ENCODE peak calls at places on chromosomes 4 and X, in six cellular contexts. N is H9, Z is neuronal stem cell, Q is IMR-90, D is mesenchymal stem cell, E is H1. R is an unnamed sample.

GRCh38 chrX:24259544-24260240 is 54.2 kb downstream of the SUPT20HL2 start:
- DNase-seq in Z (no peak), N (peak), Q (peak), E (no peak), D (peak), R (peak)

GRCh38 chr4:71367546-71367945 is 28.7 kb downstream of the SLC4A4 start:
- DNase-seq in Q (no peak), D (no peak), N (no peak), Z (no peak), E (no peak), R (no peak)

GRCh38 chr4:177461606-177462005 is 19.4 kb upstream of the AGA start:
- DNase-seq in D (no peak), N (no peak), Z (no peak), Q (no peak), E (no peak), R (peak)

GRCh38 chr4:5967783-5968182 is 50.4 kb downstream of the C4orf50 start:
- DNase-seq in Z (no peak), D (no peak), E (no peak), N (no peak), Q (no peak), R (no peak)

GRCh38 chrX:70444326-70445196 is at the start of gene DLG3:
- DNase-seq in Q (peak), D (peak), Z (no peak), E (peak), N (peak), R (no peak)

GRCh38 chr4:114028071-114028470 is 48.6 kb upstream of the ARSJ start:
- DNase-seq in N (no peak), D (no peak), Z (no peak), E (no peak), Q (peak), R (no peak)

GRCh38 chr4:102341201-102341600 is 4.1 kb downstream of the SLC39A8 start:
- DNase-seq in Z (no peak), E (no peak), Q (no peak), D (no peak), N (no peak), R (no peak)

GRCh38 chr4:36079666-36080065 is 164.6 kb downstream of the ARAP2 start:
- DNase-seq in N (no peak), Z (no peak), E (no peak), Q (no peak), D (no peak), R (no peak)

GRCh38 chrX:46130246-46130645 is 415.0 kb downstream of the ZNF674 start:
- DNase-seq in Z (peak), Q (no peak), E (no peak), N (no peak), D (no peak), R (no peak)

GRCh38 chrX:12563121-12563520 is 228.1 kb upstream of the PRPS2 start:
- DNase-seq in E (no peak), Q (peak), Z (no peak), D (no peak), N (no peak), R (no peak)

GRCh38 chrX:33307954-33308353 is 96.6 kb upstream of the DMD start:
- DNase-seq in E (no peak), D (no peak), Z (no peak), N (no peak), Q (peak), R (peak)

GRCh38 chr4:99642725-99643489 is 14.7 kb downstream of the C4orf54 start:
- DNase-seq in D (no peak), E (no peak), N (no peak), Q (no peak), Z (no peak), R (no peak)

GRCh38 chr4:101033986-101034385 is 313.3 kb downstream of the PPP3CA start:
- DNase-seq in Q (no peak), E (no peak), Z (no peak), D (no peak), N (peak), R (no peak)

GRCh38 chr4:89301003-89301402 is 6.6 kb downstream of the GPRIN3 start:
- DNase-seq in D (no peak), Z (no peak), E (no peak), N (no peak), Q (no peak), R (no peak)

GRCh38 chr4:28354874-28355273 is 1494.2 kb downstream of the STIM2 start:
- DNase-seq in D (no peak), Q (no peak), E (no peak), Z (peak), N (no peak), R (no peak)

GRCh38 chrX:47687249-47687648 is 28.3 kb upstream of the UXT start:
- DNase-seq in N (no peak), Q (no peak), E (no peak), Z (no peak), D (no peak), R (peak)

GRCh38 chr4:114870987-114871386 is 242.4 kb downstream of the NDST4 start:
- DNase-seq in N (no peak), E (no peak), Z (no peak), D (no peak), Q (no peak), R (no peak)

GRCh38 chrX:19576742-19577141 is 61.4 kb upstream of the MAP3K15 start:
- DNase-seq in N (no peak), D (no peak), Q (no peak), Z (no peak), E (no peak), R (no peak)

GRCh38 chr4:140947507-140947906 is 185.8 kb downstream of the RNF150 start:
- DNase-seq in Q (no peak), N (no peak), D (no peak), E (no peak), Z (no peak), R (no peak)

GRCh38 chr4:159229164-159229563 is 126.3 kb downstream of the RAPGEF2 start:
- DNase-seq in Z (peak), D (peak), N (no peak), E (no peak), Q (peak), R (peak)

GRCh38 chr4:6470502-6471302 is 1.7 kb downstream of the PPP2R2C start:
- DNase-seq in E (peak), D (peak), Q (peak), Z (no peak), N (peak), R (peak)

GRCh38 chrX:149510386-149510785 is 5.3 kb upstream of the IDS start:
- DNase-seq in D (peak), E (no peak), N (no peak), Q (no peak), Z (no peak), R (no peak)
- H3K4me2 ChIP-seq in D (no peak), E (no peak), N (no peak), Q (no peak), Z (no peak), R (no peak)

GRCh38 chr4:152104846-152105462 is 344.1 kb upstream of the GATB start:
- DNase-seq in Q (no peak), D (peak), E (no peak), Z (no peak), N (no peak), R (no peak)
- H3K23ac ChIP-seq in Q (no peak), D (no peak), E (no peak), Z (no peak), N (no peak), R (no peak)

GRCh38 chr4:126530996-126531585 is 1101.7 kb upstream of the INTU start:
- DNase-seq in Z (no peak), D (no peak), Q (peak), N (no peak), E (no peak), R (no peak)
- H2AFZ ChIP-seq in Z (no peak), D (no peak), Q (no peak), N (no peak), E (no peak), R (no peak)

DNA sequence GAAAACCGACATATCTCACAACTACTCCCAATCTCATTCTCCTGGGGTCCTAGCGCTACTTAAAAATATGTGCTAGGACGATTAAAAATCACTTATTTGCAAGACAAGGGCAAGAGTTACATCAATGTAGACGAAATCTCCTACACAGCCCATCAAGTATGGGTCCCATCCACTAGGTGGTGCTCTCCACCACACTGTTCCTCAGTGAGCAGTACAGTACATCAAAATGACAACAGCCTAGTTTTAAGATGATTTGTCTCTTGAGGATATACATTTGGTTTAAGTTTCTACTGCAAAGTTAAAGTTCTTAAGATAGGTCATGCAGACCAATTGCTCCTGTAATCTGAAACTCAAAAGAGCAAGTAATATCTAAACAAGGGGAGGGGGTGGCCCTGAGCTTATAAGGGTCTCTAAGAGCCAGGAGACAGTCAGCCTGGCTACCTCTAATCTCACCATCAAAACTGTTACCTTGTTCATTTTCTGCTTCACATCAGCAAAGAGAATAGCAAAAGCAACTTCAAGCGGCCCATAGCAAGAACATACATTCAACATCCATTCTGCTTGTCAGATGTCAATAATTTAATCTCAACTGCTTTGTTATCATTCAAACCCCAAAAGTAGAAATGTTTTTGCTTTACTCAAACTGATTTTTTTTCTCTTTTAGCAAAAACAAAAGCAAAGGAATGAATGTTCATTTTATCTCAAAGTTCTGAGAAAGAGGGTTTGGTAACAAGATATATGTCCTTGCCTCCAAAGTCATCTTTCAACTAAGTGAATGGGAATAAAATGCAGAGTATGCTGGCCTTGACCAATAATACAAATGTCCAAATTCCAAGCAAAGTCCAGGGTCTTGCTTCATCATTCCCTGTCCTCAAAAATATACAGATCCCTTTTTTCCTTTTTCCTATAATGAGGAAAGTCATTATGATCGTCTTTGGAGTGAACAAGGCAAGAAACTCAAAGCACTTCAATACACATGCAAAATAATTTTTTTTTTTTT is 53.1 kb downstream of the STX18 start:
- DNase-seq in Z (peak), D (peak), E (peak), Q (peak), N (peak), R (peak)
- H3K4me2 ChIP-seq in Z (no peak), D (no peak), E (no peak), Q (no peak), N (no peak), R (no peak)

DNA sequence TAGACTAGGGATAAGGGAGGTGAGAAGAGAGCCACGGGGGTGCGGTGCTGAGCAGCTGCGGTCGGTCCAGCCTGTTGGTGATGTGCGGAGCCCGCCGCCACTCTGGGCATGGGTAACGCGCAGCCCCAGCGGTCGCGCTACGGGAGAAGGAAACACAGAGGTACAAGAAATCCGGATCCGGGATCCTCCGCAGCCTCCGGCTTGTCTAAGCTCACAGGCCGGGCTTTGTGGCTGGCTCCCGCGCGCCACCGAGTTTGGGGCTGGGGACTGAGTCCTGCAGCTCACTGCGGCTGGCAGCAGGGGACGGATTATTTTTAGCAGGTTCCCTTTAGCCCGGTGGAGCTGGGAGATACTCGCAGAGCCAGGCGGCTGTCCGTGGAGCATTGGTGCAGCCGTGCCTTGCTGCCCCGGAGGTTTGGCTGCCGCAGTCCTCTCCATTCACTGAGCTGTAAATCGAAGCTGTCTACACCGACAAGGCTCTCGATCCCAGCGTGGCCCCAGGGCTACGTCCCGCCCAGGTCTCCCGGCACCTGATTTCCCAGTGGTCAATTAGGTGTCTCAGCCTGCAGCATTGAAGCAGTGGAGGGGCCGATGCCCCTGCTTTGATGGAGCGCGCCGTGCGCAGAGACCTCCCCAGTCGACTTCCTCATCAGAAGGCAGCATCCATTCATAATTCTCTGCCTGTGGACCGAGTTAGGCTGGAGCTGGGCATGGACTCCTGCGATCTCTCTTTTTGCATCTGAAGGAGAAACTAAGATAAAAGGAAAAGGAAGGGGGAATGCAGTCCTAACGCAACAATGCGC is 81.9 kb upstream of the SCML1 start:
- DNase-seq in Z (no peak), Q (peak), D (no peak), N (peak), E (peak), R (no peak)
- H3K23ac ChIP-seq in Z (no peak), Q (no peak), D (no peak), N (no peak), E (no peak), R (no peak)

GRCh38 chr4:24805566-24805965 is 10.2 kb downstream of the SOD3 start:
- DNase-seq in N (no peak), Q (no peak), E (peak), D (no peak), Z (no peak), R (peak)

GRCh38 chr4:24807611-24808010 is 12.2 kb downstream of the SOD3 start:
- DNase-seq in E (peak), Z (no peak), D (no peak), N (no peak), Q (no peak), R (no peak)

GRCh38 chr4:24805036-24805435 is 9.7 kb downstream of the SOD3 start:
- DNase-seq in E (no peak), D (no peak), N (no peak), Z (no peak), Q (no peak), R (no peak)

GRCh38 chr4:24808261-24808660 is 12.9 kb downstream of the SOD3 start:
- DNase-seq in Z (no peak), E (no peak), N (no peak), D (no peak), Q (no peak), R (no peak)

DNA sequence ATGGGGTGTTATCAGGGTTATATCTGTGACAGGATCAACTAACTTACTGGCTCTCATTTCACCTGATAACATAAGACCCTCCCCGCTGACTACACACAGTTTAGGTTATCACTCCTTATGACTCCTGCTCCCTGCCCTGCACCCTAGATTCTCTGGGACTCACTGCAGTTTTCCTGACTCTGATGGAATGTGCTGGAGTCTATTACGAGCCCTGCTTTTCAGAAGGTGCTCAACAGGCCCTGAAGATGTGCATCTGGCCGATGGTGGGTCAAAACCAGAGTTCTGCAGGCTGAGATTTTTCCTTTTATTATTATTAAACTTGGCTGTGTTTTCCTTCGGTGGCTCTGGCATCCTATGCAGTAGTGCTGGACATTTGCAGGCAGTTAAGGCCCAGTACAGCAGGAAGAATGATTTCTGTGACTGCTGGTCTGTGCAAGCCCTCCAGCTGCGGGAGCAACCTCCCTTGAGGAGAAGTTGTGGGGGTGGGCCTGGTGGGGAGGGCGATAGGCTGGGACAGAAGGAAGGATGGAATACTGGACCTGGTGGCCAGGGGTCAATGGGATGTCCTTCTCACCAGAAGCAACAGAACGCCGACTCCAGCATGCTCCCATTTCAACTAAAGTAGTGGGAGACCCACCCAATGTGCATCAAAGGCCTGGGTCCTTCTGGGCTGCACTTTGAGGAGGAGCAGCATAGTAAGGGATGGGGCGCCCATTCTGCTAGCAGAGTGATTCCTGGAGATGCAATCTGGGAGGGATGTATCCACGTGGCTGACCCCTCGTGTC is 11.0 kb downstream of the SOD3 start:
- DNase-seq in Q (no peak), Z (no peak), E (peak), D (no peak), N (no peak), R (no peak)
- H2AFZ ChIP-seq in Q (no peak), Z (no peak), E (no peak), D (no peak), N (no peak), R (no peak)

GRCh38 chrX:119685225-119686066 is 7.5 kb downstream of the SEPTIN6 start:
- DNase-seq in Q (no peak), Z (no peak), N (no peak), E (no peak), D (peak), R (peak)
- H3K4me2 ChIP-seq in Q (no peak), Z (no peak), N (no peak), E (no peak), D (no peak), R (no peak)

R was measured in trophoblast cell.